ENCODE peak calls at places on chromosomes 4 and X, in five cellular contexts. One of them, this sample, is unnamed.

GRCh38 chr4:41878170-41878941 is 56.9 kb upstream of the TMEM33 start:
- DNase-seq in fibroblast of mammary gland: no peak
- DNase-seq in heart left ventricle: no peak
- DNase-seq in PC-3: no peak
- DNase-seq in Right ventricle myocardium superior: no peak
- DNase-seq in this sample: no peak

GRCh38 chr4:73979407-73979806 is 2.4 kb downstream of the PF4 start:
- DNase-seq in heart left ventricle: no peak
- DNase-seq in fibroblast of mammary gland: no peak
- DNase-seq in PC-3: no peak
- DNase-seq in Right ventricle myocardium superior: no peak
- DNase-seq in this sample: no peak

GRCh38 chr4:3231431-3231980 is 17.5 kb upstream of the MSANTD1 start:
- DNase-seq in PC-3: no peak
- DNase-seq in Right ventricle myocardium superior: peak
- DNase-seq in heart left ventricle: no peak
- DNase-seq in fibroblast of mammary gland: no peak
- DNase-seq in this sample: no peak

GRCh38 chr4:7266525-7267292 is 74.4 kb downstream of the SORCS2 start:
- DNase-seq in fibroblast of mammary gland: peak
- DNase-seq in Right ventricle myocardium superior: peak
- DNase-seq in heart left ventricle: no peak
- DNase-seq in PC-3: peak
- DNase-seq in this sample: peak

GRCh38 chrX:47649781-47650163 is 591 bp downstream of the ELK1 start:
- DNase-seq in Right ventricle myocardium superior: no peak
- DNase-seq in PC-3: no peak
- DNase-seq in heart left ventricle: no peak
- DNase-seq in fibroblast of mammary gland: no peak
- DNase-seq in this sample: no peak

GRCh38 chr4:127143460-127144190 is 489.1 kb upstream of the INTU start:
- DNase-seq in PC-3: peak
- DNase-seq in Right ventricle myocardium superior: no peak
- DNase-seq in heart left ventricle: no peak
- DNase-seq in fibroblast of mammary gland: peak
- DNase-seq in this sample: peak

GRCh38 chr4:138449938-138450337 is 207.8 kb upstream of the SLC7A11 start:
- DNase-seq in PC-3: no peak
- DNase-seq in Right ventricle myocardium superior: no peak
- DNase-seq in fibroblast of mammary gland: no peak
- DNase-seq in heart left ventricle: no peak
- DNase-seq in this sample: no peak

GRCh38 chr4:14871676-14872430 is 130.4 kb upstream of the CPEB2 start:
- DNase-seq in heart left ventricle: no peak
- DNase-seq in PC-3: peak
- DNase-seq in fibroblast of mammary gland: peak
- DNase-seq in Right ventricle myocardium superior: no peak
- DNase-seq in this sample: no peak

GRCh38 chr4:16034010-16034829 is 49.6 kb downstream of the PROM1 start:
- DNase-seq in fibroblast of mammary gland: no peak
- DNase-seq in heart left ventricle: no peak
- DNase-seq in PC-3: peak
- DNase-seq in Right ventricle myocardium superior: no peak
- DNase-seq in this sample: no peak

GRCh38 chrX:128623361-128623760 is 571.2 kb upstream of the ACTRT1 start:
- DNase-seq in PC-3: no peak
- DNase-seq in fibroblast of mammary gland: no peak
- DNase-seq in Right ventricle myocardium superior: no peak
- DNase-seq in heart left ventricle: no peak
- DNase-seq in this sample: no peak

GRCh38 chr4:23333556-23333945 is 556.3 kb downstream of the PPARGC1A start:
- DNase-seq in PC-3: peak
- DNase-seq in fibroblast of mammary gland: peak
- DNase-seq in Right ventricle myocardium superior: no peak
- DNase-seq in heart left ventricle: no peak
- DNase-seq in this sample: peak